ENCODE peak calls at places on chromosomes 3 and 15, in four cellular contexts. C is cerebellar cortex; M is C1 segment of cervical spinal cord; P is stimulated activated CD8-positive, alpha-beta memory T cell treated with anti-CD3 and anti-CD28 coated beads, Interleukin-2, amount 100 ng/mL, for 1 hour. B is an unnamed sample.

GRCh38 chr3:129173206-129173605 is 10.5 kb downstream of the CNBP start:
- DNase-seq in C (no peak), M (no peak), P (no peak), B (no peak)

GRCh38 chr15:51727141-51727897 is 10.1 kb downstream of the LYSMD2 start:
- DNase-seq in C (no peak), M (no peak), P (no peak), B (no peak)

GRCh38 chr3:11283126-11283478 is 10.9 kb downstream of the ATG7 start:
- DNase-seq in C (no peak), M (no peak), P (no peak), B (no peak)

GRCh38 chr3:125375950-125376679 is 990 bp upstream of the ZNF148 start:
- DNase-seq in C (no peak), M (no peak), P (no peak), B (no peak)

GRCh38 chr15:63928185-63928852 is 94.6 kb upstream of the HERC1 start:
- DNase-seq in C (no peak), M (no peak), P (no peak), B (no peak)

GRCh38 chr15:77021803-77022381 is 27.0 kb downstream of the PSTPIP1 start:
- DNase-seq in C (no peak), M (no peak), P (no peak), B (no peak)

GRCh38 chr15:40859206-40859851 is 14.7 kb downstream of the RHOV start:
- DNase-seq in C (peak; percentile 80), M (no peak), P (peak; percentile 66), B (peak; percentile 47)

GRCh38 chr3:148534089-148534988 is 163.4 kb upstream of the AGTR1 start:
- DNase-seq in C (no peak), M (no peak), P (no peak), B (no peak)

GRCh38 chr3:23740517-23741402 is 65.0 kb upstream of the UBE2E1 start:
- DNase-seq in C (no peak), M (no peak), P (no peak), B (no peak)

GRCh38 chr3:49236226-49236625 is 40.8 kb downstream of the C3orf62 start:
- DNase-seq in C (no peak), M (no peak), P (no peak), B (no peak)

GRCh38 chr3:127717357-127718243 is 44.8 kb downstream of the ABTB1 start:
- DNase-seq in C (peak; percentile 95), M (no peak), P (no peak), B (no peak)

GRCh38 chr3:187242900-187243299 is 45.6 kb downstream of the RTP1 start:
- DNase-seq in C (no peak), M (no peak), P (no peak), B (no peak)

GRCh38 chr15:65416845-65417416 is 5.8 kb downstream of the IGDCC4 start:
- DNase-seq in C (peak; percentile 37), M (no peak), P (no peak), B (no peak)

GRCh38 chr3:47283596-47284364 is 1.0 kb downstream of the KLHL18 start:
- DNase-seq in C (peak; percentile 21), M (peak; percentile 6), P (no peak), B (no peak)

GRCh38 chr3:160038862-160039562 is 50.4 kb downstream of the IL12A start:
- DNase-seq in C (peak; percentile 26), M (no peak), P (no peak), B (no peak)

GRCh38 chr3:43620953-43621405 is 832 bp downstream of the ANO10 start:
- DNase-seq in C (peak; percentile 56), M (no peak), P (no peak), B (no peak)

GRCh38 chr3:12440927-12441326 is 43.4 kb upstream of the TSEN2 start:
- DNase-seq in C (no peak), M (no peak), P (no peak), B (no peak)

GRCh38 chr15:28959326-28959725 is 73.6 kb downstream of the APBA2 start:
- DNase-seq in C (no peak), M (no peak), P (no peak), B (no peak)

GRCh38 chr15:99476413-99477222 is 89.2 kb upstream of the MEF2A start:
- DNase-seq in C (peak; percentile 67), M (no peak), P (no peak), B (peak; percentile 27)

GRCh38 chr15:66995257-66995656 is 70.1 kb upstream of the SMAD3 start:
- DNase-seq in C (no peak), M (no peak), P (no peak), B (no peak)

GRCh38 chr3:193016437-193016887 is 98.8 kb upstream of the MB21D2 start:
- DNase-seq in C (peak; percentile 63), M (no peak), P (no peak), B (no peak)

GRCh38 chr3:106765342-106765741 is 611.9 kb upstream of the CCDC54 start:
- DNase-seq in C (no peak), M (no peak), P (no peak), B (no peak)

GRCh38 chr3:11288786-11289637 is 16.8 kb downstream of the ATG7 start:
- DNase-seq in C (no peak), M (no peak), P (no peak), B (peak; percentile 62)

GRCh38 chr3:45509038-45509767 is 85.3 kb upstream of the LIMD1 start:
- DNase-seq in C (peak; percentile 98), M (peak; percentile 40), P (no peak), B (no peak)

GRCh38 chr3:25910997-25911396 is 121.1 kb downstream of the OXSM start:
- DNase-seq in C (peak; percentile 13), M (no peak), P (no peak), B (no peak)

GRCh38 chr15:97077930-97078329 is 747.4 kb downstream of the NR2F2 start:
- DNase-seq in C (no peak), M (no peak), P (no peak), B (no peak)

GRCh38 chr3:115912372-115912771 is 289.1 kb downstream of the GAP43 start:
- DNase-seq in C (no peak), M (no peak), P (no peak), B (peak; percentile 31)

GRCh38 chr15:66802087-66803001 is 100.3 kb downstream of the SMAD6 start:
- DNase-seq in C (no peak), M (no peak), P (no peak), B (no peak)

GRCh38 chr3:25855281-25855680 is 65.4 kb downstream of the OXSM start:
- DNase-seq in C (no peak), M (no peak), P (no peak), B (no peak)

GRCh38 chr3:53523346-53523745 is 28.9 kb downstream of the CACNA1D start:
- DNase-seq in C (no peak), M (no peak), P (no peak), B (no peak)

GRCh38 chr15:77974098-77974414 is 103.5 kb downstream of the TBC1D2B start:
- DNase-seq in C (peak; percentile 76), M (peak; percentile 33), P (no peak), B (no peak)

GRCh38 chr3:39099738-39100499 is 7.5 kb downstream of the GORASP1 start:
- DNase-seq in C (no peak), M (no peak), P (no peak), B (no peak)

GRCh38 chr3:55270976-55271375 is 216.1 kb downstream of the WNT5A start:
- DNase-seq in C (no peak), M (no peak), P (no peak), B (no peak)

GRCh38 chr3:98734737-98735136 is 28.4 kb upstream of the ST3GAL6 start:
- DNase-seq in C (peak; percentile 74), M (no peak), P (no peak), B (no peak)

GRCh38 chr3:51386852-51387229 is 1.8 kb downstream of the MANF start:
- DNase-seq in C (no peak), M (no peak), P (no peak), B (no peak)

GRCh38 chr3:105606052-105606451 is 239.3 kb downstream of the ALCAM start:
- DNase-seq in C (no peak), M (no peak), P (no peak), B (no peak)

B was measured in tibial nerve.